ENCODE peak calls at places on chromosomes 13 and 19, in nine cellular contexts. T is cardiac muscle cell, C is astrocyte of the spinal cord, Y is activated T-cell treated with anti-CD3 and anti-CD28 coated beads for 1 hour, I is right lobe of liver, W is RWPE1, R is NCI-H1417, B is cardiac fibroblast, E is mesenteric fat pad. O is an unnamed sample.

GRCh38 chr19:32858155-32858554 is 11.4 kb downstream of the SLC7A9 start:
- DNase-seq in T (no peak), C (no peak), Y (no peak), I (peak; percentile 31), W (no peak), R (no peak), B (no peak), E (peak; percentile 60), O (no peak)

GRCh38 chr19:2479556-2480194 is 3.7 kb downstream of the GADD45B start:
- DNase-seq in T (no peak), C (no peak), Y (no peak), I (no peak), W (no peak), R (no peak), B (peak; percentile 72), E (no peak), O (no peak)

GRCh38 chr13:39565036-39565949 is 37.7 kb downstream of the LHFPL6 start:
- DNase-seq in T (peak; percentile 92), C (peak; percentile 88), Y (no peak), I (no peak), W (peak; percentile 90), R (no peak), B (peak; percentile 94), E (no peak), O (no peak)

GRCh38 chr19:14410054-14410774 is 8.9 kb downstream of the DDX39A start:
- DNase-seq in T (no peak), C (no peak), Y (no peak), I (no peak), W (no peak), R (no peak), B (no peak), E (no peak), O (no peak)

GRCh38 chr13:45162821-45163220 is 38.0 kb downstream of the KCTD4 start:
- DNase-seq in T (peak; percentile 84), C (peak; percentile 93), Y (no peak), I (no peak), W (peak; percentile 81), R (no peak), B (peak; percentile 92), E (no peak), O (no peak)

GRCh38 chr13:50161052-50161451 is 145.8 kb downstream of the KCNRG start:
- DNase-seq in T (peak; percentile 69), C (no peak), Y (no peak), I (no peak), W (peak; percentile 44), R (no peak), B (peak; percentile 75), E (no peak), O (no peak)

GRCh38 chr19:13953021-13953531 is 767 bp downstream of the DCAF15 start:
- DNase-seq in T (peak; percentile 59), C (peak; percentile 46), Y (no peak), I (peak; percentile 57), W (peak; percentile 67), R (no peak), B (peak; percentile 63), E (no peak), O (no peak)

GRCh38 chr19:1746401-1747284 is 6.7 kb upstream of the ONECUT3 start:
- DNase-seq in T (peak; percentile 49), C (peak; percentile 37), Y (no peak), I (no peak), W (peak; percentile 48), R (peak; percentile 35), B (peak; percentile 63), E (no peak), O (no peak)

GRCh38 chr13:31591834-31592233 is 147.5 kb upstream of the RXFP2 start:
- DNase-seq in T (no peak), C (no peak), Y (no peak), I (no peak), W (no peak), R (peak; percentile 19), B (no peak), E (no peak), O (no peak)

GRCh38 chr19:3065675-3066357 is 3.5 kb upstream of the TLE5 start:
- DNase-seq in T (no peak), C (no peak), Y (no peak), I (no peak), W (no peak), R (peak; percentile 97), B (no peak), E (no peak), O (no peak)

GRCh38 chr13:39656325-39656677 is 839 bp downstream of the COG6 start:
- DNase-seq in T (peak; percentile 6), C (peak; percentile 11), Y (no peak), I (no peak), W (no peak), R (no peak), B (peak; percentile 18), E (no peak), O (peak; percentile 17)